ENCODE peak calls at places on chromosomes 7 and 10, in seven cellular contexts. Y is ascending aorta, W is neural progenitor cell, J is GM23338, H is OCI-LY7, S is GM23248, I is spleen. P is an unnamed sample.

GRCh38 chr7:3243256-3243655 is 57.8 kb upstream of the SDK1 start:
- DNase-seq in W (no peak), I (no peak), J (no peak), Y (no peak), S (no peak), H (no peak), P (no peak)

GRCh38 chr7:22205631-22206030 is 151.3 kb downstream of the RAPGEF5 start:
- DNase-seq in I (no peak), H (no peak), S (no peak), W (no peak), Y (no peak), J (no peak), P (no peak)

GRCh38 chr7:101397770-101398324 is 35.2 kb downstream of the COL26A1 start:
- DNase-seq in S (no peak), H (no peak), W (no peak), J (no peak), Y (no peak), I (no peak), P (no peak)

GRCh38 chr10:11993834-11994468 is 48.7 kb downstream of the UPF2 start:
- DNase-seq in J (no peak), Y (no peak), W (no peak), I (no peak), S (no peak), H (peak), P (no peak)

GRCh38 chr7:116782177-116782711 is 80.1 kb upstream of the CAPZA2 start:
- DNase-seq in H (no peak), S (peak), I (no peak), Y (no peak), J (peak), W (peak), P (no peak)

GRCh38 chr7:49638166-49638565 is 135.3 kb upstream of the VWC2 start:
- DNase-seq in W (no peak), Y (no peak), J (peak), I (no peak), S (no peak), H (peak), P (no peak)

GRCh38 chr10:35050556-35050955 is 39.6 kb downstream of the CUL2 start:
- DNase-seq in S (no peak), Y (no peak), H (no peak), J (no peak), I (no peak), W (no peak), P (no peak)

GRCh38 chr10:19811517-19811916 is 4.7 kb upstream of the PLXDC2 start:
- DNase-seq in I (no peak), Y (peak), H (no peak), S (peak), J (peak), W (peak), P (no peak)

GRCh38 chr7:69651101-69651590 is 52.9 kb downstream of the AUTS2 start:
- DNase-seq in J (no peak), I (no peak), H (no peak), W (no peak), Y (no peak), S (no peak), P (no peak)

GRCh38 chr10:68900427-68901105 is 549 bp upstream of the DDX50 start:
- DNase-seq in J (no peak), Y (no peak), W (no peak), S (peak), I (peak), H (peak), P (no peak)

GRCh38 chr10:44132361-44133289 is 252.3 kb downstream of the CXCL12 start:
- DNase-seq in I (no peak), H (no peak), S (peak), Y (peak), W (no peak), J (no peak), P (no peak)

GRCh38 chr7:25765110-25765509 is 386.9 kb upstream of the NFE2L3 start:
- DNase-seq in S (no peak), I (no peak), W (no peak), J (no peak), Y (no peak), H (no peak), P (no peak)

GRCh38 chr7:6162331-6162620 is 110.1 kb downstream of the CYTH3 start:
- DNase-seq in I (no peak), W (no peak), Y (peak), S (no peak), H (no peak), J (no peak), P (peak)

GRCh38 chr7:151251926-151252835 is 3.7 kb upstream of the SMARCD3 start:
- DNase-seq in S (peak), H (no peak), W (peak), J (peak), I (no peak), Y (peak), P (peak)
- H3K27ac ChIP-seq in S (peak), H (no peak), W (no peak), J (no peak), I (peak), Y (peak), P (peak)

GRCh38 chr7:47991270-47991669 is 11.9 kb upstream of the HUS1 start:
- DNase-seq in H (peak), W (no peak), I (no peak), Y (no peak), S (no peak), J (no peak), P (no peak)
- H3K27ac ChIP-seq in H (peak), W (no peak), I (peak), Y (peak), S (no peak), J (peak), P (peak)

DNA sequence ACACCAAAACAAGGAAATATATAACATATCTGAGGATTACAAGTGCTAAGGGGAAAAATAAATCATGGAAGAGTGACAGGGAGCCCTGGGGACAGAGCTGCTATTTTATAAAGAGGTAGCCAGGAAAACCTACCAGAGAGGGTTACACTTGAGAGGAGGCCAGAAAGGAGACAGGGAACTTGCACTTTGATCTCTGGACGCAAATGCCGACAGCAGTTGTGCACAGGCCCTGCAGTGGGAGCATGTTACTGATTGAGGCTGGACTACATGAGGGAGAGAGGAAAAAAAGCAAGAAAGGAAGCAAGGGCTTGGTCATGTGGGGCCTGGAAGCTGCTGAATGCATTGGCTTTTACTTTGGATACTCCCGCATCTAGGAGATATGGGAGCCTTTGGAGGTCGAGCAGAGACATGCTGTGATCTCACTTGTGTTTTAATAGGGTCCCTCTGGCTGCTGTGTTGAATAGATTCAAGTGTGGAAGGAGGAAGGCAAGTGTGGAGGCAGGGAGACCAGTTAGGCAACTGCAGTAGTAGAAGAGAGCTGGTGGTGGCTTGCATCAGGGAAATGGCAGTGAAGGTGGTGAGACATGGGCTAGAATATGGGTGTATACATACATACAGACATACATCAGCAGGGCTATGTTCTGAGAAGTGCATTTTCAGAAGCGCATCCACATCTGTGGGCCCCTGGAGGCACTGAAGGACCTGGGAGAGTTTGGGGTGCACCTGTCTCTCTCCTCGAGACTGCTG is 26.2 kb downstream of the MINDY4 start:
- DNase-seq in Y (peak), W (no peak), H (no peak), S (no peak), J (no peak), I (no peak), P (no peak)
- H3K27ac ChIP-seq in Y (peak), W (no peak), H (no peak), S (no peak), J (no peak), I (no peak), P (peak)

GRCh38 chr7:30237271-30237695 is 47.1 kb upstream of the ZNRF2 start:
- DNase-seq in I (no peak), W (no peak), H (peak), J (no peak), S (no peak), Y (no peak), P (no peak)

GRCh38 chr7:30241767-30242166 is 42.6 kb upstream of the ZNRF2 start:
- DNase-seq in I (no peak), J (no peak), S (peak), Y (no peak), W (no peak), H (no peak), P (no peak)

GRCh38 chr7:30240401-30240800 is 44.0 kb upstream of the ZNRF2 start:
- DNase-seq in J (no peak), I (no peak), S (no peak), Y (no peak), H (no peak), W (no peak), P (no peak)

GRCh38 chr7:30244340-30244739 is 40.1 kb upstream of the ZNRF2 start:
- DNase-seq in H (no peak), Y (no peak), W (no peak), S (no peak), J (no peak), I (no peak), P (no peak)

DNA sequence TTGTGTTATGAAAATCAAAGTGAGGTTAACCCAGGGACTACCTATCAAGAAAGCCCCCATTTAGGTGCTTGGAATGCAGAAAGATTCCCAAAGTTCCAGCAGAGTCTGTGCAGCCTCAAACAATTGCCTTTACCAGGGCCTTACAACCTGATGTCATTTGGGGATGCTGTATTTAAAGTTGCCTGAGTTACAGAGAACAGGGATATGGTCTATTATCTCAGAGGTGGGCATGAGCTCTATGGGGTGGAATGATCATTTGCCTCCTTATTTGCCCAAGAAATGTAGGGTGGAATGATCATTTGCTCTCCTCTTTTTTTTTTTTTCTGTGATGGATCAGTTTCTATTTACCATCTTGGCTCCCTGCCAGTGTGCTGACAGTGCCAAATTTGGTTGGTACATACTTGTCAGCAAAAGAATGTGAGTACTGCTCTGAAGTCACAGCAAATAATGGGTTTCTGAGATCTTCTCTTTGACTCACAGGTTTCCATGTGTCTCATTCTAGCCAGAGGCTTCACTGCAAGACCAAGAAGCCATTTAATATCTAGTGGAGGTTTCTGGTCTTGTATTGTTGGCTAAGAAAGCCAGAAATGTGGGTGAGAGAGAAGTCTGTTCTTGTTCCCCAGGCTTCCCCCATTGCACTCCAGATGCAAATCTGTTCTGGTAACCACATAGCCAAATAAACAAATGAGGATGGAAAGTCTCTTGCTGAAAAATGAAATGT is 45.5 kb upstream of the ZNRF2 start:
- DNase-seq in I (no peak), Y (peak), J (no peak), S (peak), W (no peak), H (peak), P (peak)
- H3K27ac ChIP-seq in I (peak), Y (no peak), J (no peak), S (no peak), W (no peak), H (no peak), P (no peak)

GRCh38 chr7:55178863-55179773 is 160.3 kb downstream of the EGFR start:
- DNase-seq in S (no peak), H (no peak), I (no peak), Y (no peak), J (no peak), W (no peak), P (no peak)
- H3K27ac ChIP-seq in S (no peak), H (no peak), I (no peak), Y (no peak), J (no peak), W (no peak), P (no peak)